ENCODE peak calls at places on chromosomes 7 and 10, in five cellular contexts. M, V, Y, W and A are unnamed samples.

GRCh38 chr7:99010281-99010680 is 131.9 kb downstream of the TRRAP start:
- DNase-seq in M (no peak), V (no peak), Y (no peak), W (no peak), A (no peak)

GRCh38 chr7:44078521-44078920 is 3.8 kb downstream of the POLM start:
- DNase-seq in M (no peak), V (no peak), Y (no peak), W (no peak), A (no peak)

GRCh38 chr10:114420811-114421485 is 16.6 kb upstream of the AFAP1L2 start:
- DNase-seq in M (no peak), V (no peak), Y (no peak), W (no peak), A (no peak)

GRCh38 chr10:78756604-78757442 is 311.9 kb upstream of the ZMIZ1 start:
- DNase-seq in M (peak), V (peak), Y (peak), W (peak), A (peak)

GRCh38 chr7:79512269-79512668 is 58.8 kb upstream of the MAGI2 start:
- DNase-seq in M (no peak), V (no peak), Y (no peak), W (no peak), A (no peak)

GRCh38 chr10:132044803-132045202 is 20.9 kb upstream of the JAKMIP3 start:
- DNase-seq in M (no peak), V (no peak), Y (no peak), W (no peak), A (no peak)

GRCh38 chr7:41696323-41696916 is 6.5 kb downstream of the INHBA start:
- DNase-seq in M (peak), V (no peak), Y (peak), W (peak), A (peak)

GRCh38 chr10:78362406-78363022 is 328.9 kb downstream of the RPS24 start:
- DNase-seq in M (no peak), V (no peak), Y (no peak), W (peak), A (no peak)

GRCh38 chr10:13767721-13768178 is 181.0 kb downstream of the PRPF18 start:
- DNase-seq in M (no peak), V (no peak), Y (no peak), W (no peak), A (no peak)

GRCh38 chr7:79258826-79259225 is 194.6 kb downstream of the MAGI2 start:
- DNase-seq in M (no peak), V (no peak), Y (no peak), W (no peak), A (no peak)

GRCh38 chr10:103295391-103296044 is 18.6 kb downstream of the INA start:
- DNase-seq in M (no peak), V (no peak), Y (no peak), W (no peak), A (no peak)

GRCh38 chr10:88792656-88793055 is 9.9 kb upstream of the LIPM start:
- DNase-seq in M (no peak), V (no peak), Y (no peak), W (no peak), A (peak)

GRCh38 chr10:78914502-78915330 is 154.1 kb upstream of the ZMIZ1 start:
- DNase-seq in M (no peak), V (no peak), Y (no peak), W (no peak), A (no peak)